ENCODE peak calls at places on chromosomes 11 and 22, in five cellular contexts. U, K, P, Y and A are unnamed samples.

GRCh38 chr11:23569134-23569533 is 708.9 kb upstream of the CCDC179 start:
- DNase-seq in K (no peak), Y (no peak), P (no peak), U (no peak), A (no peak)

GRCh38 chr11:85759915-85760314 is 51.0 kb downstream of the SYTL2 start:
- DNase-seq in K (no peak), Y (peak), P (peak), U (no peak), A (peak)

GRCh38 chr22:20859615-20860014 is 808 bp downstream of the SNAP29 start:
- DNase-seq in Y (no peak), P (no peak), U (no peak), K (no peak), A (no peak)

GRCh38 chr11:615453-616319 is at the start of gene IRF7:
- DNase-seq in K (peak), P (peak), Y (peak), U (peak), A (peak)

GRCh38 chr22:44453441-44454112 is 44.5 kb downstream of the RTL6 start:
- DNase-seq in U (no peak), P (no peak), K (no peak), Y (no peak), A (no peak)

GRCh38 chr11:88538088-88538487 is 200.6 kb upstream of the CTSC start:
- DNase-seq in P (no peak), K (no peak), U (no peak), Y (no peak), A (no peak)

GRCh38 chr11:29173660-29174062 is 843.2 kb downstream of the KCNA4 start:
- DNase-seq in Y (peak), U (no peak), P (peak), K (no peak), A (peak)

GRCh38 chr11:76666408-76666807 is 4.1 kb downstream of the LRRC32 start:
- DNase-seq in K (peak), Y (no peak), P (no peak), U (peak), A (peak)

DNA sequence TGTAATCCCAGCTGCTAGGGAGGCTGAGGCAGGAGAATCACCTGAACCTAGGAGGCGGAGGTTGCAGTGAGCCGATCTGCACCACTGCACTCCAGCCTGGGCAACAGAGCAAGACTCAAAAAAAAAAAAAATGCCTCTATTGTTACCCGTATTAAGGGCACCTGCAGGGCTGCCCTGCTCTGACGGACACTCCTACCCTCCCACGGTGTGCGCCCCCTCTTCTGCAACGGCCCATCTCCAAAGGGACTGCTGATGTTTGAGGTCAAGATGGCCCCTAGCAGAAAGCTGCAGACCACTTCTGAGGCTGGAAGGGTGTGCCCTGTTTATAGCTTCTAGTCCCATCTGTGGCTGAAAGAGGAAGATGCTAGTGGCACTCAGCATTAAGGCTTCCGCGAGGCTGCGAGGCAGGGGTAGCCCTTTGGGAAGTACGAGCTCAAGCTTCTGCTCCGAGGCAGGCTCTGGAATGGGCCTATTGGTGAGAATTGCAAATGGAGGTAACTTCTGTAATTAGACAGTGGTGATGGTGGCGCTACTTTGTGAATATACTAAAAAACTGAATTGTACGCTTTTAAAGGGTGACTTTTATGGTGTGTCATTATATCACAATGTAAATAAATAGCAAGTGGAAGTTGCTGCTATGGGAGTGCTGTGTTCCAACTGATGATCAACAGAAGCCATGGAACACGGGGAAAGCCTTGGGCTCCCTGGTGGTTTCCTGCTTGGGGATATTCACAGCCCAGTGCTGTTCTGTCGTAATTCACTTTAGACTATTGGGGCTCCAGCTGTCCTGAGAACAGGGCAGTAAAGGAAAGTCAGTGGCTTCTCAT is 24.3 kb downstream of the ARFGAP2 start:
- DNase-seq in P (no peak), K (no peak), U (no peak), Y (no peak), A (no peak)
- H3K4me3 ChIP-seq in P (no peak), K (no peak), U (no peak), Y (no peak), A (no peak)

GRCh38 chr11:110829873-110830272 is 117.6 kb upstream of the ARHGAP20 start:
- DNase-seq in U (no peak), P (no peak), K (no peak), Y (no peak), A (no peak)

GRCh38 chr11:110830344-110831141 is 118.3 kb upstream of the ARHGAP20 start:
- DNase-seq in U (no peak), K (no peak), P (no peak), Y (no peak), A (peak)

GRCh38 chr11:110828086-110828485 is 115.8 kb upstream of the ARHGAP20 start:
- DNase-seq in U (no peak), K (no peak), Y (no peak), P (no peak), A (peak)

GRCh38 chr11:110824912-110825311 is 112.7 kb upstream of the ARHGAP20 start:
- DNase-seq in Y (no peak), P (no peak), K (no peak), U (no peak), A (no peak)

DNA sequence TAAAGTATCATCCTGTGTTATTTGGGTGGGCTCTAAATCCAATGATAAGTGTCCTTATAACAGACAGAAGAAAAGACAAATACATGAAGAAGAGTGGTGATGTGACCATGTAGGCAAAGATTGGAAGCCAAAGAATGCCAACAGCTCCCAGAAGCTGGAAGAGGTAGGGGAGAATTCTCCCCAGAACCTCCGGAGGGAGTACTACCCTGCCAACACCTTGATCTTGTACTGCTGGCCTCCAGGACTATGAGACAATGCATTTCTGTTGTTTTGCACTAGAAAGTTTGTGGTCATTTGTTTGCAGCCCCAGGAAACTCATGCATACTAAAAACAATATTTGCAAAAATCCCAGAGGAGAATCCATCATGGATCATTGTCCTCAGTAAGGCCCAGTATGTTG is 115.0 kb upstream of the ARHGAP20 start:
- DNase-seq in U (no peak), K (no peak), P (no peak), Y (no peak), A (no peak)
- TF ChIP-seq CTCF in U (no peak), K (no peak), P (no peak), Y (no peak), A (no peak)

GRCh38 chr11:12677131-12677530 is 2.9 kb downstream of the TEAD1 start:
- DNase-seq in Y (no peak), U (no peak), P (no peak), K (no peak), A (peak)

GRCh38 chr11:12675951-12676711 is 1.9 kb downstream of the TEAD1 start:
- DNase-seq in Y (no peak), P (no peak), K (no peak), U (peak), A (peak)

GRCh38 chr11:12678991-12679390 is 4.8 kb downstream of the TEAD1 start:
- DNase-seq in K (no peak), Y (no peak), P (no peak), U (no peak), A (peak)

GRCh38 chr11:12679471-12679870 is 5.2 kb downstream of the TEAD1 start:
- DNase-seq in U (no peak), K (no peak), P (no peak), Y (no peak), A (peak)

GRCh38 chr11:12678092-12678491 is 3.9 kb downstream of the TEAD1 start:
- DNase-seq in Y (no peak), K (no peak), U (no peak), P (no peak), A (peak)
- H3K4me3 ChIP-seq in Y (peak), K (no peak), U (peak), P (peak), A (peak)

DNA sequence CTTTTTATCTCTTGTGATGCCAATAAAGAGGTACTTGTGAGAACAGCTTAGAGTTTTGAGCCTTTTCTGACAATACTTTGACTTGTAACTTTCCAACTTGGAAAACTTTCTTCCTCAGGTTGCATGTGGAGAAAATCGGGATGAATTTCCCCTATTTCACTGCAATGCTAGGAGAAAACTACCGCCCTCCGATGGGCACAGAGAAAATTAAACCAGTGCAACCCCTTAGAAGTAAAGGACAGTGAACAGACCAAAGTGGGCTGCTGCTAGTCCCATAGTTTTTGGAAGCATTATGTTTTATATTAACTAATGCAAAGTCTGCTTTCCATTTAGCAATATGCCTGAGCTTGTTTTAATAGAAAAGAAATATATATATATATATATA is 195.5 kb upstream of the RAG2 start:
- DNase-seq in Y (no peak), K (no peak), P (no peak), U (no peak), A (no peak)
- TF ChIP-seq CTCF in Y (peak), K (no peak), P (peak), U (no peak), A (peak)